ENCODE peak calls at places on chromosomes 16 and 17, in ten cellular contexts. X is cardiac muscle cell, T is lung, P is foreskin melanocyte, L is anterior cingulate cortex, F is GM04503, E is HTR-8/SVneo, H is cardiac fibroblast, Y is mammary epithelial cell, I is Daoy. R is an unnamed sample.

GRCh38 chr16:11333010-11333409 is 12.2 kb upstream of the RMI2 start:
- DNase-seq in X (no peak), T (no peak), P (no peak), L (no peak), F (no peak), E (no peak), H (no peak), Y (no peak), I (no peak), R (no peak)

GRCh38 chr16:30526137-30526822 is at the start of gene ZNF768:
- DNase-seq in X (peak), T (no peak), P (no peak), L (no peak), F (no peak), E (peak), H (peak), Y (peak), I (no peak), R (peak)

GRCh38 chr16:87056083-87056482 is 261.1 kb downstream of the C16orf95 start:
- DNase-seq in X (no peak), T (no peak), P (no peak), L (no peak), F (no peak), E (peak), H (peak), Y (peak), I (peak), R (no peak)

GRCh38 chr17:28885951-28886350 is 11.6 kb downstream of the FLOT2 start:
- DNase-seq in X (no peak), T (no peak), P (no peak), L (no peak), F (no peak), E (no peak), H (no peak), Y (no peak), I (no peak), R (no peak)

GRCh38 chr17:2935622-2936021 is 127.8 kb downstream of the OR1D5 start:
- DNase-seq in X (no peak), T (no peak), P (no peak), L (no peak), F (no peak), E (no peak), H (no peak), Y (no peak), I (no peak), R (no peak)

GRCh38 chr17:59329558-59330313 is 1.7 kb upstream of the YPEL2 start:
- DNase-seq in X (peak), T (peak), P (peak), L (no peak), F (peak), E (peak), H (peak), Y (peak), I (peak), R (peak)

GRCh38 chr16:71927787-71928186 is 32.5 kb downstream of the IST1 start:
- DNase-seq in X (no peak), T (no peak), P (no peak), L (no peak), F (no peak), E (no peak), H (no peak), Y (no peak), I (no peak), R (no peak)

GRCh38 chr17:64133546-64134215 is 3.7 kb upstream of the ERN1 start:
- DNase-seq in X (peak), T (no peak), P (peak), L (no peak), F (no peak), E (peak), H (peak), Y (peak), I (peak), R (peak)

GRCh38 chr16:87713469-87714229 is 52.1 kb downstream of the KLHDC4 start:
- DNase-seq in X (no peak), T (no peak), P (no peak), L (no peak), F (no peak), E (no peak), H (no peak), Y (no peak), I (no peak), R (no peak)

GRCh38 chr17:34110315-34110714 is 144.8 kb upstream of the CCL2 start:
- DNase-seq in X (peak), T (no peak), P (no peak), L (no peak), F (no peak), E (no peak), H (no peak), Y (no peak), I (no peak), R (peak)

GRCh38 chr16:30874244-30874820 is 19.5 kb downstream of the BCL7C start:
- DNase-seq in X (no peak), T (no peak), P (no peak), L (no peak), F (no peak), E (no peak), H (no peak), Y (no peak), I (no peak), R (no peak)

GRCh38 chr16:86396318-86396882 is 113.9 kb upstream of the FOXF1 start:
- DNase-seq in X (no peak), T (no peak), P (no peak), L (no peak), F (peak), E (no peak), H (peak), Y (peak), I (peak), R (no peak)

GRCh38 chr17:69802045-69802740 is 272.8 kb upstream of the KCNJ16 start:
- DNase-seq in X (no peak), T (no peak), P (no peak), L (no peak), F (no peak), E (no peak), H (peak), Y (no peak), I (no peak), R (no peak)